ENCODE peak calls at places on chromosome 4, in ten cellular contexts. Q is esophagus muscularis mucosa; U is cardiac fibroblast; X is GM12878; Z is CD4-positive, alpha-beta T cell; R is nephron progenitor cell; D is WTC11; Y is RWPE1; V is left ventricle myocardium inferior; J is GM23338. M is an unnamed sample.

GRCh38 chr4:16083217-16084191 is at the start of gene PROM1:
- DNase-seq in D (peak; percentile 74), U (no peak), Y (no peak), X (no peak), J (peak; percentile 82), Q (peak; percentile 87), Z (no peak), V (peak; percentile 19), R (peak; percentile 77), M (no peak)

GRCh38 chr4:113686950-113687718 is 74.4 kb downstream of the CAMK2D start:
- DNase-seq in D (no peak), Z (no peak), R (no peak), X (peak; percentile 39), Y (no peak), Q (no peak), U (peak; percentile 78), V (no peak), J (no peak), M (peak; percentile 73)

GRCh38 chr4:65918872-65919271 is 248.6 kb upstream of the EPHA5 start:
- DNase-seq in Q (no peak), X (no peak), V (no peak), Y (no peak), U (no peak), D (no peak), Z (no peak), J (peak; percentile 6), R (no peak), M (no peak)

GRCh38 chr4:124104628-124105027 is 607.9 kb downstream of the ANKRD50 start:
- DNase-seq in Y (no peak), D (no peak), J (no peak), Z (no peak), R (no peak), V (no peak), U (no peak), X (no peak), Q (no peak), M (no peak)

GRCh38 chr4:16496501-16496900 is 270.2 kb upstream of the TAPT1 start:
- DNase-seq in D (no peak), U (peak; percentile 55), Y (peak; percentile 15), R (no peak), Q (no peak), V (no peak), Z (no peak), X (no peak), J (no peak), M (peak; percentile 70)

GRCh38 chr4:26372076-26372475 is 51.3 kb downstream of the RBPJ start:
- DNase-seq in V (no peak), Z (no peak), J (no peak), U (no peak), X (no peak), Q (no peak), D (no peak), Y (no peak), R (no peak), M (no peak)

GRCh38 chr4:141046255-141046654 is 87.0 kb downstream of the RNF150 start:
- DNase-seq in V (no peak), U (peak; percentile 96), Q (no peak), Y (peak; percentile 59), Z (no peak), J (no peak), D (no peak), X (no peak), R (no peak), M (peak; percentile 97)

GRCh38 chr4:150867148-150867547 is 147.9 kb downstream of the LRBA start:
- DNase-seq in D (no peak), Y (peak; percentile 67), U (peak; percentile 91), X (peak; percentile 41), Q (no peak), V (no peak), J (peak; percentile 94), Z (no peak), R (peak; percentile 33), M (peak; percentile 84)

GRCh38 chr4:78667764-78668163 is 108.4 kb upstream of the BMP2K start:
- DNase-seq in X (peak; percentile 69), R (no peak), Q (no peak), Y (no peak), Z (no peak), D (no peak), U (no peak), V (no peak), J (no peak), M (no peak)

GRCh38 chr4:78667337-78667736 is 108.8 kb upstream of the BMP2K start:
- DNase-seq in R (no peak), U (peak; percentile 57), D (no peak), J (no peak), Y (no peak), V (no peak), Z (no peak), Q (peak; percentile 80), X (no peak), M (no peak)

GRCh38 chr4:78666830-78667258 is 109.3 kb upstream of the BMP2K start:
- DNase-seq in Z (no peak), J (no peak), Q (no peak), Y (no peak), V (no peak), U (peak; percentile 36), D (no peak), R (no peak), X (no peak), M (no peak)

GRCh38 chr4:78671812-78672440 is 104.2 kb upstream of the BMP2K start:
- DNase-seq in R (no peak), D (no peak), J (no peak), Q (peak; percentile 47), Y (no peak), V (no peak), U (no peak), Z (no peak), X (no peak), M (no peak)

DNA sequence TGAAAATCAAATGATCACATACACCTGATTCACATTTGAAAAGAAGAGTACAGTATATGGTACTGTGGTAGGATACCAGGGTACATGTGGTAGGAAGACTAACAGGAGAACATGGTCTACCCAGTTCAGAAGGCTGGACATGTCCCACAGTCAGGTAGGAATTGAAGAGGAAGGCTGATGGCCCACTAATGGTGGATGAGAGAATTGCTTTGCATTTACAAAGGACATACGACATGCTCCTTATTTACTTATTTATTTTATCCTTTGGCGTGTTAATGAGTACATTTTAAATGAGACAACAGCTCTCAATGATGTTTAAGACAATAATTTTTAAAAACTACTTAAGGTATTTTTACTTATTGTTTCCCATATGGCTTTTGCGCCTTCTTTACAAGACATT is 106.7 kb upstream of the BMP2K start:
- DNase-seq in D (no peak), J (peak; percentile 51), X (no peak), Z (no peak), Y (no peak), U (no peak), R (no peak), Q (no peak), V (no peak), M (no peak)
- TF ChIP-seq CTCF in D (peak; percentile 8), J (peak; percentile 27), X (no peak), Z (no peak), Y (no peak), U (peak; percentile 22), R (peak; percentile 31), Q (no peak), V (peak; percentile 21), M (peak; percentile 15)

DNA sequence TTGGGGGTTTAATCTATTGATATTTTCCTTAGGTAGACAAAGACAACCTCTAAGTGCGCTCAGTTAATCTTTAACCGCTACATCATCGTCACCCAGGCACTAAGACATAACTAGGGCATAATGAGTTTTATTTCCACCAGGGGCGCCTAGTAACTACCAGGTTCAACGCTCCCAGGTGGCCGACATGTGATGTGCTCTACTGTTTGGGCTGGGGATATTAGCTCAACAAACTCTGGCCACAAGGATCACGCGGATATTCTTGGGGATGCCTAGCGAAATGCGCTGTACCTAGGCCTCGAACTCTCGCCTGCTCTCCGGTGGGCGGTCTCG is 915 bp upstream of the RAB33B start:
- DNase-seq in D (no peak), Y (peak; percentile 68), X (peak; percentile 59), Z (no peak), V (no peak), U (no peak), J (peak; percentile 83), Q (no peak), R (no peak), M (no peak)
- TF ChIP-seq CTCF in D (no peak), Y (peak; percentile 57), X (peak; percentile 36), Z (peak; percentile 57), V (no peak), U (peak; percentile 48), J (peak; percentile 28), Q (peak; percentile 17), R (peak; percentile 20), M (peak; percentile 40)

GRCh38 chr4:116866116-116866515 is 219.3 kb downstream of the TRAM1L1 start:
- DNase-seq in Z (no peak), U (no peak), X (no peak), V (no peak), D (no peak), R (no peak), Y (no peak), J (peak; percentile 33), Q (no peak), M (no peak)

GRCh38 chr4:116860891-116861290 is 224.5 kb downstream of the TRAM1L1 start:
- DNase-seq in V (no peak), R (no peak), D (no peak), X (no peak), U (no peak), Y (no peak), Z (no peak), J (no peak), Q (no peak), M (no peak)

DNA sequence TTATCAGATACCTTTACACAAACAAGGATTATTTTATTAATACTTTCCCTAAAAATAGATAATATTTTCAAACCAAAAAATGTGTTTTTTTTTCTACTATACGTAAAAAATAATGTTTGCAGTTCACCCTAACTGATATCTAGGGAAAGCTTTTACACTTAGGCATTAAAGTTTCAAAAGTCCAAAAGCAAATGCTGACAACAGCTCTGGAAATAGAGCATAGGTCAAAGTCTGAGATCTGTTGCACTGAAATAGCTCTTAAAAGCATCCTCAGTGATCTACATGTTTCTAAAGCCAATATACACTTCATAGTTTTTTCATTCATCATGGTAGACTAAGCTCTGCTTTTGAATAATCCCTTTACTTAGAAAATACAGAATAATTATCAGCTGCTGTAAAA is 222.8 kb downstream of the TRAM1L1 start:
- DNase-seq in Q (no peak), Y (no peak), X (no peak), J (no peak), V (no peak), U (no peak), Z (no peak), D (no peak), R (no peak), M (no peak)
- TF ChIP-seq CTCF in Q (no peak), Y (no peak), X (no peak), J (no peak), V (no peak), U (no peak), Z (no peak), D (no peak), R (no peak), M (no peak)

DNA sequence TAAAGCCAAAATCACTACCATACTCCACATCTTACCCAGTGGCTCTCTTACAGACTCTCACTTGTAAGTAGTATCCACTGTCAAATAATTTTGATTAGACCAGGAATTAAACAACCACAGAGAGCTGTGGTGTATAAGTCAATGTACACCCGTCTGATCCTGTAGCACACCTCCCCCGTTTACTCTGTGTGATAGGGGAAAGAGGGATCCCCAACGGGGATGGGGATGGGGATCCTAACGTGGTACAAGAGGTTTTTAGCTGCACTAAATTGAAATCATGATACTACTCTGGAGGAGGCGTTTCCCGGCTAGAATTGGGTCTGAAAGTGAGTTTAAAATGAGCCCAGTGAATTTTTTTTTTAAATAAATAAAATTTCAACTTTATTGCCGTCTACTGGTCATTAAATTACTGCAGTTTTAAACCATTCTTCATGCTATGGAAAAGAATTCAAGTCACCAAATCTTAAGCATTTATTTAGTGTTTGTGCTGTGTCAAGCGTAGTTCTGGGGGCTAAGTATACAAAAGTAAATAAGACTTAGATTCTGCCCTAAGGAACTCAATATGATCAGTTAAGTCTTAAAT is 76.6 kb downstream of the INTS12 start:
- DNase-seq in J (peak; percentile 38), Y (no peak), D (no peak), Z (no peak), U (no peak), V (no peak), Q (no peak), X (no peak), R (no peak), M (peak; percentile 19)
- TF ChIP-seq CTCF in J (no peak), Y (no peak), D (no peak), Z (peak; percentile 64), U (no peak), V (no peak), Q (peak; percentile 7), X (no peak), R (no peak), M (peak; percentile 42)

M was measured in fibroblast of mammary gland.